ENCODE peak calls at places on chromosomes 13 and 19, in four cellular contexts. One of them, this sample, is unnamed.

GRCh38 chr13:30881191-30881651 is 24.9 kb upstream of the MEDAG start:
- ATAC-seq in left cardiac atrium: peak; percentile 85
- ATAC-seq in activated CD8-positive, alpha-beta T cell treated with anti-CD3 and anti-CD28 coated beads, Interleukin-2, amount 10 ng/mL, durations not matched to agents 7 days and 5 days: no peak
- ATAC-seq in lower lobe of right lung: no peak
- ATAC-seq in this sample: no peak

GRCh38 chr19:18051887-18052286 is 34.8 kb downstream of the IL12RB1 start:
- ATAC-seq in left cardiac atrium: peak; percentile 44
- ATAC-seq in activated CD8-positive, alpha-beta T cell treated with anti-CD3 and anti-CD28 coated beads, Interleukin-2, amount 10 ng/mL, durations not matched to agents 7 days and 5 days: no peak
- ATAC-seq in lower lobe of right lung: peak; percentile 47
- ATAC-seq in this sample: no peak

GRCh38 chr13:112995395-112996091 is 26.5 kb downstream of the MCF2L start:
- ATAC-seq in left cardiac atrium: no peak
- ATAC-seq in activated CD8-positive, alpha-beta T cell treated with anti-CD3 and anti-CD28 coated beads, Interleukin-2, amount 10 ng/mL, durations not matched to agents 7 days and 5 days: no peak
- ATAC-seq in lower lobe of right lung: no peak
- ATAC-seq in this sample: no peak

GRCh38 chr19:4830332-4830731 is 1.2 kb downstream of the TICAM1 start:
- ATAC-seq in left cardiac atrium: no peak
- ATAC-seq in activated CD8-positive, alpha-beta T cell treated with anti-CD3 and anti-CD28 coated beads, Interleukin-2, amount 10 ng/mL, durations not matched to agents 7 days and 5 days: no peak
- ATAC-seq in lower lobe of right lung: no peak
- ATAC-seq in this sample: no peak

GRCh38 chr19:36972594-36972993 is 56.5 kb downstream of the ZNF568 start:
- ATAC-seq in left cardiac atrium: no peak
- ATAC-seq in activated CD8-positive, alpha-beta T cell treated with anti-CD3 and anti-CD28 coated beads, Interleukin-2, amount 10 ng/mL, durations not matched to agents 7 days and 5 days: peak; percentile 6
- ATAC-seq in lower lobe of right lung: peak; percentile 6
- ATAC-seq in this sample: no peak

GRCh38 chr19:3403489-3404323 is 37.3 kb downstream of the NFIC start:
- ATAC-seq in left cardiac atrium: peak; percentile 77
- ATAC-seq in activated CD8-positive, alpha-beta T cell treated with anti-CD3 and anti-CD28 coated beads, Interleukin-2, amount 10 ng/mL, durations not matched to agents 7 days and 5 days: no peak
- ATAC-seq in lower lobe of right lung: peak; percentile 90
- ATAC-seq in this sample: no peak

GRCh38 chr19:48551437-48552302 is at the start of gene SULT2B1:
- ATAC-seq in left cardiac atrium: no peak
- ATAC-seq in activated CD8-positive, alpha-beta T cell treated with anti-CD3 and anti-CD28 coated beads, Interleukin-2, amount 10 ng/mL, durations not matched to agents 7 days and 5 days: no peak
- ATAC-seq in lower lobe of right lung: peak; percentile 81
- ATAC-seq in this sample: no peak

GRCh38 chr13:23608704-23609413 is 38.6 kb downstream of the TNFRSF19 start:
- ATAC-seq in left cardiac atrium: peak; percentile 79
- ATAC-seq in activated CD8-positive, alpha-beta T cell treated with anti-CD3 and anti-CD28 coated beads, Interleukin-2, amount 10 ng/mL, durations not matched to agents 7 days and 5 days: no peak
- ATAC-seq in lower lobe of right lung: peak; percentile 70
- ATAC-seq in this sample: no peak

GRCh38 chr13:88429862-88430261 is 758.7 kb downstream of the SLITRK5 start:
- ATAC-seq in left cardiac atrium: no peak
- ATAC-seq in activated CD8-positive, alpha-beta T cell treated with anti-CD3 and anti-CD28 coated beads, Interleukin-2, amount 10 ng/mL, durations not matched to agents 7 days and 5 days: no peak
- ATAC-seq in lower lobe of right lung: no peak
- ATAC-seq in this sample: no peak

GRCh38 chr19:55156202-55157063 is 1.1 kb downstream of the TNNI3 start:
- ATAC-seq in left cardiac atrium: peak; percentile 82
- ATAC-seq in activated CD8-positive, alpha-beta T cell treated with anti-CD3 and anti-CD28 coated beads, Interleukin-2, amount 10 ng/mL, durations not matched to agents 7 days and 5 days: no peak
- ATAC-seq in lower lobe of right lung: peak; percentile 41
- ATAC-seq in this sample: no peak

GRCh38 chr13:46031581-46032263 is 20.8 kb downstream of the ZC3H13 start:
- ATAC-seq in left cardiac atrium: no peak
- ATAC-seq in activated CD8-positive, alpha-beta T cell treated with anti-CD3 and anti-CD28 coated beads, Interleukin-2, amount 10 ng/mL, durations not matched to agents 7 days and 5 days: no peak
- ATAC-seq in lower lobe of right lung: no peak
- ATAC-seq in this sample: no peak

GRCh38 chr13:29436291-29436690 is 159.2 kb downstream of the SLC7A1 start:
- ATAC-seq in left cardiac atrium: no peak
- ATAC-seq in activated CD8-positive, alpha-beta T cell treated with anti-CD3 and anti-CD28 coated beads, Interleukin-2, amount 10 ng/mL, durations not matched to agents 7 days and 5 days: no peak
- ATAC-seq in lower lobe of right lung: no peak
- ATAC-seq in this sample: no peak

GRCh38 chr19:7868326-7868670 is 5.9 kb downstream of the PRR36 start:
- ATAC-seq in left cardiac atrium: no peak
- ATAC-seq in activated CD8-positive, alpha-beta T cell treated with anti-CD3 and anti-CD28 coated beads, Interleukin-2, amount 10 ng/mL, durations not matched to agents 7 days and 5 days: no peak
- ATAC-seq in lower lobe of right lung: no peak
- ATAC-seq in this sample: no peak

GRCh38 chr13:104869501-104869900 is 1666.0 kb downstream of the EFNB2 start:
- ATAC-seq in left cardiac atrium: no peak
- ATAC-seq in activated CD8-positive, alpha-beta T cell treated with anti-CD3 and anti-CD28 coated beads, Interleukin-2, amount 10 ng/mL, durations not matched to agents 7 days and 5 days: peak; percentile 73
- ATAC-seq in lower lobe of right lung: no peak
- ATAC-seq in this sample: peak; percentile 43

GRCh38 chr19:55315956-55316525 is 9.1 kb downstream of the TMEM150B start:
- ATAC-seq in left cardiac atrium: no peak
- ATAC-seq in activated CD8-positive, alpha-beta T cell treated with anti-CD3 and anti-CD28 coated beads, Interleukin-2, amount 10 ng/mL, durations not matched to agents 7 days and 5 days: no peak
- ATAC-seq in lower lobe of right lung: no peak
- ATAC-seq in this sample: no peak

GRCh38 chr19:6639439-6639838 is 30.5 kb downstream of the TNFSF14 start:
- ATAC-seq in left cardiac atrium: no peak
- ATAC-seq in activated CD8-positive, alpha-beta T cell treated with anti-CD3 and anti-CD28 coated beads, Interleukin-2, amount 10 ng/mL, durations not matched to agents 7 days and 5 days: peak; percentile 71
- ATAC-seq in lower lobe of right lung: no peak
- ATAC-seq in this sample: peak; percentile 92

GRCh38 chr19:42352216-42352892 is 26.9 kb downstream of the MEGF8 start:
- ATAC-seq in left cardiac atrium: no peak
- ATAC-seq in activated CD8-positive, alpha-beta T cell treated with anti-CD3 and anti-CD28 coated beads, Interleukin-2, amount 10 ng/mL, durations not matched to agents 7 days and 5 days: peak; percentile 67
- ATAC-seq in lower lobe of right lung: no peak
- ATAC-seq in this sample: peak; percentile 44

GRCh38 chr19:5354403-5354802 is 13.8 kb upstream of the PTPRS start:
- ATAC-seq in left cardiac atrium: peak; percentile 47
- ATAC-seq in activated CD8-positive, alpha-beta T cell treated with anti-CD3 and anti-CD28 coated beads, Interleukin-2, amount 10 ng/mL, durations not matched to agents 7 days and 5 days: peak; percentile 47
- ATAC-seq in lower lobe of right lung: no peak
- ATAC-seq in this sample: no peak

GRCh38 chr19:19154768-19155494 is 15.1 kb downstream of the MEF2B start:
- ATAC-seq in left cardiac atrium: no peak
- ATAC-seq in activated CD8-positive, alpha-beta T cell treated with anti-CD3 and anti-CD28 coated beads, Interleukin-2, amount 10 ng/mL, durations not matched to agents 7 days and 5 days: no peak
- ATAC-seq in lower lobe of right lung: no peak
- ATAC-seq in this sample: no peak

GRCh38 chr19:57338798-57339378 is 12.2 kb upstream of the ZNF304 start:
- ATAC-seq in left cardiac atrium: peak; percentile 77
- ATAC-seq in activated CD8-positive, alpha-beta T cell treated with anti-CD3 and anti-CD28 coated beads, Interleukin-2, amount 10 ng/mL, durations not matched to agents 7 days and 5 days: no peak
- ATAC-seq in lower lobe of right lung: no peak
- ATAC-seq in this sample: no peak

GRCh38 chr19:7397687-7398086 is 49.0 kb downstream of the ARHGEF18 start:
- ATAC-seq in left cardiac atrium: no peak
- ATAC-seq in activated CD8-positive, alpha-beta T cell treated with anti-CD3 and anti-CD28 coated beads, Interleukin-2, amount 10 ng/mL, durations not matched to agents 7 days and 5 days: no peak
- ATAC-seq in lower lobe of right lung: peak; percentile 21
- ATAC-seq in this sample: no peak

GRCh38 chr19:558770-559439 is 13.5 kb upstream of the BSG start:
- ATAC-seq in left cardiac atrium: no peak
- ATAC-seq in activated CD8-positive, alpha-beta T cell treated with anti-CD3 and anti-CD28 coated beads, Interleukin-2, amount 10 ng/mL, durations not matched to agents 7 days and 5 days: no peak
- ATAC-seq in lower lobe of right lung: no peak
- ATAC-seq in this sample: no peak

GRCh38 chr13:26022538-26023292 is 29.1 kb downstream of the SHISA2 start:
- ATAC-seq in left cardiac atrium: peak; percentile 92
- ATAC-seq in activated CD8-positive, alpha-beta T cell treated with anti-CD3 and anti-CD28 coated beads, Interleukin-2, amount 10 ng/mL, durations not matched to agents 7 days and 5 days: no peak
- ATAC-seq in lower lobe of right lung: peak; percentile 81
- ATAC-seq in this sample: no peak

GRCh38 chr13:112012004-112012704 is 54.8 kb upstream of the SOX1 start:
- ATAC-seq in left cardiac atrium: no peak
- ATAC-seq in activated CD8-positive, alpha-beta T cell treated with anti-CD3 and anti-CD28 coated beads, Interleukin-2, amount 10 ng/mL, durations not matched to agents 7 days and 5 days: no peak
- ATAC-seq in lower lobe of right lung: peak; percentile 96
- ATAC-seq in this sample: no peak

GRCh38 chr13:105773241-105773640 is 762.2 kb downstream of the EFNB2 start:
- ATAC-seq in left cardiac atrium: no peak
- ATAC-seq in activated CD8-positive, alpha-beta T cell treated with anti-CD3 and anti-CD28 coated beads, Interleukin-2, amount 10 ng/mL, durations not matched to agents 7 days and 5 days: no peak
- ATAC-seq in lower lobe of right lung: no peak
- ATAC-seq in this sample: no peak

GRCh38 chr19:10283301-10283733 is 3.4 kb upstream of the ICAM4 start:
- ATAC-seq in left cardiac atrium: no peak
- ATAC-seq in activated CD8-positive, alpha-beta T cell treated with anti-CD3 and anti-CD28 coated beads, Interleukin-2, amount 10 ng/mL, durations not matched to agents 7 days and 5 days: no peak
- ATAC-seq in lower lobe of right lung: peak; percentile 18
- ATAC-seq in this sample: no peak

GRCh38 chr13:25478186-25478585 is 106.4 kb downstream of the ATP8A2 start:
- ATAC-seq in left cardiac atrium: no peak
- ATAC-seq in activated CD8-positive, alpha-beta T cell treated with anti-CD3 and anti-CD28 coated beads, Interleukin-2, amount 10 ng/mL, durations not matched to agents 7 days and 5 days: no peak
- ATAC-seq in lower lobe of right lung: peak; percentile 40
- ATAC-seq in this sample: no peak

GRCh38 chr19:1736916-1737315 is 16.4 kb upstream of the ONECUT3 start:
- ATAC-seq in left cardiac atrium: no peak
- ATAC-seq in activated CD8-positive, alpha-beta T cell treated with anti-CD3 and anti-CD28 coated beads, Interleukin-2, amount 10 ng/mL, durations not matched to agents 7 days and 5 days: no peak
- ATAC-seq in lower lobe of right lung: no peak
- ATAC-seq in this sample: no peak

GRCh38 chr13:97091202-97091601 is 96.9 kb upstream of the OXGR1 start:
- ATAC-seq in left cardiac atrium: no peak
- ATAC-seq in activated CD8-positive, alpha-beta T cell treated with anti-CD3 and anti-CD28 coated beads, Interleukin-2, amount 10 ng/mL, durations not matched to agents 7 days and 5 days: no peak
- ATAC-seq in lower lobe of right lung: no peak
- ATAC-seq in this sample: no peak

GRCh38 chr19:15313649-15314279 is 18.6 kb downstream of the BRD4 start:
- ATAC-seq in left cardiac atrium: no peak
- ATAC-seq in activated CD8-positive, alpha-beta T cell treated with anti-CD3 and anti-CD28 coated beads, Interleukin-2, amount 10 ng/mL, durations not matched to agents 7 days and 5 days: no peak
- ATAC-seq in lower lobe of right lung: peak; percentile 46
- ATAC-seq in this sample: peak; percentile 47

GRCh38 chr13:41034862-41035261 is 15.7 kb upstream of the ELF1 start:
- ATAC-seq in left cardiac atrium: no peak
- ATAC-seq in activated CD8-positive, alpha-beta T cell treated with anti-CD3 and anti-CD28 coated beads, Interleukin-2, amount 10 ng/mL, durations not matched to agents 7 days and 5 days: no peak
- ATAC-seq in lower lobe of right lung: peak; percentile 55
- ATAC-seq in this sample: peak; percentile 72

GRCh38 chr19:46546194-46546896 is 50.7 kb upstream of the PNMA8B start:
- ATAC-seq in left cardiac atrium: peak; percentile 58
- ATAC-seq in activated CD8-positive, alpha-beta T cell treated with anti-CD3 and anti-CD28 coated beads, Interleukin-2, amount 10 ng/mL, durations not matched to agents 7 days and 5 days: peak; percentile 83
- ATAC-seq in lower lobe of right lung: peak; percentile 94
- ATAC-seq in this sample: no peak

GRCh38 chr13:31764556-31764955 is 25.2 kb downstream of the RXFP2 start:
- ATAC-seq in left cardiac atrium: no peak
- ATAC-seq in activated CD8-positive, alpha-beta T cell treated with anti-CD3 and anti-CD28 coated beads, Interleukin-2, amount 10 ng/mL, durations not matched to agents 7 days and 5 days: no peak
- ATAC-seq in lower lobe of right lung: no peak
- ATAC-seq in this sample: no peak

GRCh38 chr13:107244241-107244640 is 676.3 kb upstream of the ARGLU1 start:
- ATAC-seq in left cardiac atrium: no peak
- ATAC-seq in activated CD8-positive, alpha-beta T cell treated with anti-CD3 and anti-CD28 coated beads, Interleukin-2, amount 10 ng/mL, durations not matched to agents 7 days and 5 days: no peak
- ATAC-seq in lower lobe of right lung: no peak
- ATAC-seq in this sample: no peak

GRCh38 chr13:77338961-77339401 is 12.1 kb upstream of the MYCBP2 start:
- ATAC-seq in left cardiac atrium: peak; percentile 27
- ATAC-seq in activated CD8-positive, alpha-beta T cell treated with anti-CD3 and anti-CD28 coated beads, Interleukin-2, amount 10 ng/mL, durations not matched to agents 7 days and 5 days: peak; percentile 52
- ATAC-seq in lower lobe of right lung: peak; percentile 45
- ATAC-seq in this sample: no peak

GRCh38 chr13:74444877-74445479 is 310.8 kb upstream of the KLF12 start:
- ATAC-seq in left cardiac atrium: no peak
- ATAC-seq in activated CD8-positive, alpha-beta T cell treated with anti-CD3 and anti-CD28 coated beads, Interleukin-2, amount 10 ng/mL, durations not matched to agents 7 days and 5 days: no peak
- ATAC-seq in lower lobe of right lung: no peak
- ATAC-seq in this sample: no peak

GRCh38 chr19:1495799-1496713 is 5.1 kb downstream of the REEP6 start:
- ATAC-seq in left cardiac atrium: no peak
- ATAC-seq in activated CD8-positive, alpha-beta T cell treated with anti-CD3 and anti-CD28 coated beads, Interleukin-2, amount 10 ng/mL, durations not matched to agents 7 days and 5 days: no peak
- ATAC-seq in lower lobe of right lung: peak; percentile 41
- ATAC-seq in this sample: no peak